ENCODE peak calls at places on chromosomes 7 and 10, in seven cellular contexts. One of them, this sample, is unnamed.

GRCh38 chr7:158603773-158604755 is 16.4 kb upstream of the PTPRN2 start:
- DNase-seq in CD4-positive, alpha-beta memory T cell: no peak
- DNase-seq in hepatocyte: no peak
- DNase-seq in colonic mucosa: no peak
- DNase-seq in mesendoderm: no peak
- DNase-seq in sigmoid colon: no peak
- DNase-seq in spleen: no peak
- DNase-seq in this sample: no peak

GRCh38 chr10:78947226-78947625 is 121.5 kb upstream of the ZMIZ1 start:
- DNase-seq in CD4-positive, alpha-beta memory T cell: no peak
- DNase-seq in hepatocyte: no peak
- DNase-seq in colonic mucosa: no peak
- DNase-seq in mesendoderm: no peak
- DNase-seq in sigmoid colon: no peak
- DNase-seq in spleen: no peak
- DNase-seq in this sample: no peak

GRCh38 chr10:126315471-126316177 is 72.7 kb downstream of the ADAM12 start:
- DNase-seq in CD4-positive, alpha-beta memory T cell: no peak
- DNase-seq in hepatocyte: peak
- DNase-seq in colonic mucosa: no peak
- DNase-seq in mesendoderm: no peak
- DNase-seq in sigmoid colon: no peak
- DNase-seq in spleen: no peak
- DNase-seq in this sample: no peak

GRCh38 chr10:97874332-97874731 is 24.7 kb downstream of the GOLGA7B start:
- DNase-seq in CD4-positive, alpha-beta memory T cell: no peak
- DNase-seq in hepatocyte: no peak
- DNase-seq in colonic mucosa: no peak
- DNase-seq in mesendoderm: no peak
- DNase-seq in sigmoid colon: peak
- DNase-seq in spleen: no peak
- DNase-seq in this sample: no peak

GRCh38 chr7:13633857-13634256 is 355.6 kb downstream of the ETV1 start:
- DNase-seq in CD4-positive, alpha-beta memory T cell: no peak
- DNase-seq in hepatocyte: no peak
- DNase-seq in colonic mucosa: no peak
- DNase-seq in mesendoderm: no peak
- DNase-seq in sigmoid colon: no peak
- DNase-seq in spleen: no peak
- DNase-seq in this sample: no peak

GRCh38 chr10:80283119-80283518 is 6.3 kb downstream of the MAT1A start:
- DNase-seq in CD4-positive, alpha-beta memory T cell: no peak
- DNase-seq in hepatocyte: peak
- DNase-seq in colonic mucosa: no peak
- DNase-seq in mesendoderm: no peak
- DNase-seq in sigmoid colon: no peak
- DNase-seq in spleen: no peak
- DNase-seq in this sample: no peak

GRCh38 chr7:97025983-97026704 is 1.5 kb upstream of the DLX5 start:
- DNase-seq in CD4-positive, alpha-beta memory T cell: no peak
- DNase-seq in hepatocyte: no peak
- DNase-seq in colonic mucosa: no peak
- DNase-seq in mesendoderm: peak
- DNase-seq in sigmoid colon: no peak
- DNase-seq in spleen: peak
- DNase-seq in this sample: no peak

GRCh38 chr7:5567810-5568209 is 144.2 kb upstream of the TNRC18 start:
- DNase-seq in CD4-positive, alpha-beta memory T cell: peak
- DNase-seq in hepatocyte: no peak
- DNase-seq in colonic mucosa: no peak
- DNase-seq in mesendoderm: peak
- DNase-seq in sigmoid colon: no peak
- DNase-seq in spleen: no peak
- DNase-seq in this sample: no peak

GRCh38 chr7:67821116-67821515 is 824.5 kb downstream of the TYW1 start:
- DNase-seq in CD4-positive, alpha-beta memory T cell: no peak
- DNase-seq in hepatocyte: no peak
- DNase-seq in colonic mucosa: no peak
- DNase-seq in mesendoderm: no peak
- DNase-seq in sigmoid colon: no peak
- DNase-seq in spleen: no peak
- DNase-seq in this sample: no peak

GRCh38 chr10:69955897-69956832 is 96.5 kb upstream of the MACROH2A2 start:
- DNase-seq in CD4-positive, alpha-beta memory T cell: no peak
- DNase-seq in hepatocyte: no peak
- DNase-seq in colonic mucosa: no peak
- DNase-seq in mesendoderm: no peak
- DNase-seq in sigmoid colon: peak
- DNase-seq in spleen: no peak
- DNase-seq in this sample: peak

GRCh38 chr7:149794665-149795064 is 21.3 kb upstream of the ZNF467 start:
- DNase-seq in CD4-positive, alpha-beta memory T cell: no peak
- DNase-seq in hepatocyte: no peak
- DNase-seq in colonic mucosa: no peak
- DNase-seq in mesendoderm: no peak
- DNase-seq in sigmoid colon: no peak
- DNase-seq in spleen: no peak
- DNase-seq in this sample: no peak

GRCh38 chr10:25492040-25492439 is 317.2 kb downstream of the GPR158 start:
- DNase-seq in CD4-positive, alpha-beta memory T cell: no peak
- DNase-seq in hepatocyte: no peak
- DNase-seq in colonic mucosa: no peak
- DNase-seq in mesendoderm: no peak
- DNase-seq in sigmoid colon: no peak
- DNase-seq in spleen: no peak
- DNase-seq in this sample: no peak

GRCh38 chr7:26365077-26365896 is 73.6 kb downstream of the SNX10 start:
- DNase-seq in CD4-positive, alpha-beta memory T cell: peak
- DNase-seq in hepatocyte: peak
- DNase-seq in colonic mucosa: peak
- DNase-seq in mesendoderm: peak
- DNase-seq in sigmoid colon: no peak
- DNase-seq in spleen: no peak
- DNase-seq in this sample: peak

GRCh38 chr10:28806481-28806880 is 129.2 kb downstream of the BAMBI start:
- DNase-seq in CD4-positive, alpha-beta memory T cell: no peak
- DNase-seq in hepatocyte: no peak
- DNase-seq in colonic mucosa: no peak
- DNase-seq in mesendoderm: no peak
- DNase-seq in sigmoid colon: no peak
- DNase-seq in spleen: no peak
- DNase-seq in this sample: no peak

GRCh38 chr7:106326594-106327537 is 42.1 kb upstream of the NAMPT start:
- DNase-seq in CD4-positive, alpha-beta memory T cell: no peak
- DNase-seq in hepatocyte: no peak
- DNase-seq in colonic mucosa: no peak
- DNase-seq in mesendoderm: no peak
- DNase-seq in sigmoid colon: no peak
- DNase-seq in spleen: no peak
- DNase-seq in this sample: no peak
- H3K27ac ChIP-seq in CD4-positive, alpha-beta memory T cell: no peak
- H3K27ac ChIP-seq in hepatocyte: no peak
- H3K27ac ChIP-seq in colonic mucosa: no peak
- H3K27ac ChIP-seq in mesendoderm: no peak
- H3K27ac ChIP-seq in sigmoid colon: no peak
- H3K27ac ChIP-seq in spleen: no peak
- H3K27ac ChIP-seq in this sample: no peak

DNA sequence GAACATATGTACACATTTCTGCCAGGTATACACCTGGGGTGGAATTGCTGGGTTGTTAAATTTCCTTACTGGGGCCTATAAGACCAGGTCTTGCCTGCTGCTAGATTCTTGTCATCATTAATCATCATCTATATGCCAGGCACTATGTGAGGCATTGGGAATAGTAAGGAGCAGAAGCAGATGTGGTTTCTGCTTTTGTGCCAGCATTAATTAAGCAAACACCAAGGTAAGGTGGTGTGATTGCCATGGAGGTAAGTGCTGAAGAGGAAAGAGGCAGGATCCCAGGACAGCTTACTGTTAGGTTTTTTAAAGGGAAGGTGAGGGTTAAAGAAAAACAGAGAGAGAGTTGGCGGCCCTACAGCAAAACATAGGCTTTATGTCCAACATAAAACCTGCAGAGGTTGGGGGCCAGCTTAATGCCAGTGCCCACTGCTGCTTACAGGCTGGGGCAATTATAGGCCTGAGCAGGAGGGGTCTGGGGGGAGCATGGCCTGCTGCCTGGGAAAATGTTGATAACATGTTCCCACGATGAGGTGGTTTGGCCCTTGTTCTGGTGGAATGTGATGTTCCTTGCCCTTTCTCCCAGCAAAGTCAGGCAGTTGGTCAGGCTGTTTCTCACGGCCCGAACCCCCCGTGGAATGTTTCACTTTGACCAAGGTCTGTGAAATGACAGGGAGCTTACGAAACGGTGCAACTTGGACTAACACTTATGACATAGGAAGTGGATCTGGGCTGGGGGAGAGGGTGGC is 93.9 kb downstream of the RBM20 start:
- DNase-seq in CD4-positive, alpha-beta memory T cell: no peak
- DNase-seq in hepatocyte: no peak
- DNase-seq in colonic mucosa: no peak
- DNase-seq in mesendoderm: no peak
- DNase-seq in sigmoid colon: no peak
- DNase-seq in spleen: no peak
- DNase-seq in this sample: no peak
- H3K27ac ChIP-seq in CD4-positive, alpha-beta memory T cell: no peak
- H3K27ac ChIP-seq in hepatocyte: no peak
- H3K27ac ChIP-seq in colonic mucosa: no peak
- H3K27ac ChIP-seq in mesendoderm: no peak
- H3K27ac ChIP-seq in sigmoid colon: no peak
- H3K27ac ChIP-seq in spleen: no peak
- H3K27ac ChIP-seq in this sample: no peak

GRCh38 chr7:42152353-42153205 is 84.4 kb downstream of the GLI3 start:
- DNase-seq in CD4-positive, alpha-beta memory T cell: no peak
- DNase-seq in hepatocyte: no peak
- DNase-seq in colonic mucosa: no peak
- DNase-seq in mesendoderm: no peak
- DNase-seq in sigmoid colon: no peak
- DNase-seq in spleen: no peak
- DNase-seq in this sample: no peak
- H3K27ac ChIP-seq in CD4-positive, alpha-beta memory T cell: no peak
- H3K27ac ChIP-seq in hepatocyte: peak
- H3K27ac ChIP-seq in colonic mucosa: no peak
- H3K27ac ChIP-seq in mesendoderm: no peak
- H3K27ac ChIP-seq in sigmoid colon: no peak
- H3K27ac ChIP-seq in spleen: no peak
- H3K27ac ChIP-seq in this sample: no peak

GRCh38 chr10:104376784-104377300 is 23.2 kb downstream of the CFAP58 start:
- DNase-seq in CD4-positive, alpha-beta memory T cell: no peak
- DNase-seq in hepatocyte: no peak
- DNase-seq in colonic mucosa: no peak
- DNase-seq in mesendoderm: peak
- DNase-seq in sigmoid colon: no peak
- DNase-seq in spleen: no peak
- DNase-seq in this sample: no peak

GRCh38 chr10:104368406-104368805 is 14.8 kb downstream of the CFAP58 start:
- DNase-seq in CD4-positive, alpha-beta memory T cell: no peak
- DNase-seq in hepatocyte: no peak
- DNase-seq in colonic mucosa: no peak
- DNase-seq in mesendoderm: no peak
- DNase-seq in sigmoid colon: no peak
- DNase-seq in spleen: no peak
- DNase-seq in this sample: no peak

GRCh38 chr10:104367856-104368255 is 14.2 kb downstream of the CFAP58 start:
- DNase-seq in CD4-positive, alpha-beta memory T cell: no peak
- DNase-seq in hepatocyte: no peak
- DNase-seq in colonic mucosa: no peak
- DNase-seq in mesendoderm: no peak
- DNase-seq in sigmoid colon: no peak
- DNase-seq in spleen: no peak
- DNase-seq in this sample: no peak

GRCh38 chr10:104371753-104372152 is 18.1 kb downstream of the CFAP58 start:
- DNase-seq in CD4-positive, alpha-beta memory T cell: no peak
- DNase-seq in hepatocyte: no peak
- DNase-seq in colonic mucosa: no peak
- DNase-seq in mesendoderm: no peak
- DNase-seq in sigmoid colon: no peak
- DNase-seq in spleen: no peak
- DNase-seq in this sample: no peak
- H3K27ac ChIP-seq in CD4-positive, alpha-beta memory T cell: no peak
- H3K27ac ChIP-seq in hepatocyte: no peak
- H3K27ac ChIP-seq in colonic mucosa: no peak
- H3K27ac ChIP-seq in mesendoderm: no peak
- H3K27ac ChIP-seq in sigmoid colon: no peak
- H3K27ac ChIP-seq in spleen: no peak
- H3K27ac ChIP-seq in this sample: no peak

DNA sequence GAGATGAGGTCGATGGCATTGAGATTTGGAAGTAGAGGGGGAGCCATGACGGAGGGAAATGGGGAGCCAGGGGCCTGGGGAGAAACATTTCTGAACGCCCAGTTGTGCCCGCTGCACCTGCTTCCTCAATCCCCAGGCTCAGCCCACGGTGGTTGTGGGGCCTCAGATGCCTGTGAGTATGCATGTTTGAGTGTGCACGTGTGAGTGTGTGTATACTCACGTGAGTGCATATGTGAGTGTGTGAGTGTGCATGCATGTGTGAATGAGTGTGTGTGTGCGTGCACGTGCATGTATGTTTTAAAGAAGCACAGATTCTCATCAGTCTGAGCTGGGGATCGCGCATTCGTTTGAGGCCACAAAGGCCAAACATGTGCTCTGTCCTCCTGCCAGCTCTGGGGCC is 154.9 kb downstream of the ARHGAP12 start:
- DNase-seq in CD4-positive, alpha-beta memory T cell: no peak
- DNase-seq in hepatocyte: no peak
- DNase-seq in colonic mucosa: no peak
- DNase-seq in mesendoderm: no peak
- DNase-seq in sigmoid colon: no peak
- DNase-seq in spleen: no peak
- DNase-seq in this sample: no peak
- H3K27ac ChIP-seq in CD4-positive, alpha-beta memory T cell: no peak
- H3K27ac ChIP-seq in hepatocyte: peak
- H3K27ac ChIP-seq in colonic mucosa: no peak
- H3K27ac ChIP-seq in mesendoderm: no peak
- H3K27ac ChIP-seq in sigmoid colon: no peak
- H3K27ac ChIP-seq in spleen: no peak
- H3K27ac ChIP-seq in this sample: no peak

GRCh38 chr10:14736600-14737081 is 38.1 kb downstream of the FAM107B start:
- DNase-seq in CD4-positive, alpha-beta memory T cell: no peak
- DNase-seq in hepatocyte: peak
- DNase-seq in colonic mucosa: no peak
- DNase-seq in mesendoderm: peak
- DNase-seq in sigmoid colon: peak
- DNase-seq in spleen: peak
- DNase-seq in this sample: no peak
- H3K27ac ChIP-seq in CD4-positive, alpha-beta memory T cell: no peak
- H3K27ac ChIP-seq in hepatocyte: peak
- H3K27ac ChIP-seq in colonic mucosa: no peak
- H3K27ac ChIP-seq in mesendoderm: no peak
- H3K27ac ChIP-seq in sigmoid colon: peak
- H3K27ac ChIP-seq in spleen: no peak
- H3K27ac ChIP-seq in this sample: no peak

GRCh38 chr10:20254078-20254477 is 437.8 kb downstream of the PLXDC2 start:
- DNase-seq in CD4-positive, alpha-beta memory T cell: no peak
- DNase-seq in hepatocyte: no peak
- DNase-seq in colonic mucosa: no peak
- DNase-seq in mesendoderm: no peak
- DNase-seq in sigmoid colon: no peak
- DNase-seq in spleen: no peak
- DNase-seq in this sample: no peak
- H3K27ac ChIP-seq in CD4-positive, alpha-beta memory T cell: no peak
- H3K27ac ChIP-seq in hepatocyte: no peak
- H3K27ac ChIP-seq in colonic mucosa: no peak
- H3K27ac ChIP-seq in mesendoderm: no peak
- H3K27ac ChIP-seq in sigmoid colon: no peak
- H3K27ac ChIP-seq in spleen: no peak
- H3K27ac ChIP-seq in this sample: no peak

GRCh38 chr7:35249537-35249907 is 4.4 kb downstream of the TBX20 start:
- DNase-seq in CD4-positive, alpha-beta memory T cell: no peak
- DNase-seq in hepatocyte: no peak
- DNase-seq in colonic mucosa: no peak
- DNase-seq in mesendoderm: peak
- DNase-seq in sigmoid colon: no peak
- DNase-seq in spleen: no peak
- DNase-seq in this sample: no peak
- H3K27ac ChIP-seq in CD4-positive, alpha-beta memory T cell: no peak
- H3K27ac ChIP-seq in hepatocyte: no peak
- H3K27ac ChIP-seq in colonic mucosa: no peak
- H3K27ac ChIP-seq in mesendoderm: no peak
- H3K27ac ChIP-seq in sigmoid colon: no peak
- H3K27ac ChIP-seq in spleen: no peak
- H3K27ac ChIP-seq in this sample: no peak